ENCODE peak calls at places on chromosome 19, in five cellular contexts. One of them, this sample, is unnamed.

GRCh38 chr19:46803555-46803954 is 15.2 kb upstream of the SLC1A5 start:
- DNase-seq in GM23338: no peak
- DNase-seq in PC-9: no peak
- DNase-seq in PC-3: no peak
- DNase-seq in neural progenitor cell: no peak
- DNase-seq in this sample: no peak

GRCh38 chr19:45785097-45785496 is 2.8 kb upstream of the DMPK start:
- DNase-seq in neural progenitor cell: no peak
- DNase-seq in GM23338: no peak
- DNase-seq in PC-9: no peak
- DNase-seq in PC-3: no peak
- DNase-seq in this sample: no peak

GRCh38 chr19:5372572-5373200 is 32.1 kb upstream of the PTPRS start:
- DNase-seq in PC-9: no peak
- DNase-seq in PC-3: no peak
- DNase-seq in neural progenitor cell: no peak
- DNase-seq in GM23338: no peak
- DNase-seq in this sample: no peak

GRCh38 chr19:44142014-44142523 is 715 bp downstream of the ZNF234 start:
- DNase-seq in PC-9: no peak
- DNase-seq in PC-3: peak; percentile 3
- DNase-seq in neural progenitor cell: peak; percentile 18
- DNase-seq in GM23338: no peak
- DNase-seq in this sample: peak; percentile 17

GRCh38 chr19:54209058-54209747 is 8.5 kb downstream of the RPS9 start:
- DNase-seq in neural progenitor cell: no peak
- DNase-seq in GM23338: peak; percentile 52
- DNase-seq in PC-9: peak; percentile 53
- DNase-seq in PC-3: peak; percentile 26
- DNase-seq in this sample: no peak

GRCh38 chr19:16075430-16076153 is 703 bp upstream of the TPM4 start:
- DNase-seq in PC-3: no peak
- DNase-seq in GM23338: no peak
- DNase-seq in PC-9: no peak
- DNase-seq in neural progenitor cell: peak; percentile 11
- DNase-seq in this sample: no peak

GRCh38 chr19:4506449-4507149 is 11.7 kb downstream of the PLIN4 start:
- DNase-seq in neural progenitor cell: no peak
- DNase-seq in PC-3: peak; percentile 70
- DNase-seq in PC-9: no peak
- DNase-seq in GM23338: no peak
- DNase-seq in this sample: no peak

GRCh38 chr19:31676271-31677004 is 327.2 kb upstream of the TSHZ3 start:
- DNase-seq in PC-3: no peak
- DNase-seq in PC-9: no peak
- DNase-seq in neural progenitor cell: peak; percentile 46
- DNase-seq in GM23338: peak; percentile 71
- DNase-seq in this sample: no peak

GRCh38 chr19:29624489-29625210 is 18.6 kb downstream of the POP4 start:
- DNase-seq in neural progenitor cell: no peak
- DNase-seq in PC-9: no peak
- DNase-seq in PC-3: no peak
- DNase-seq in GM23338: peak; percentile 39
- DNase-seq in this sample: peak; percentile 12

GRCh38 chr19:46955114-46955812 is 64.4 kb upstream of the NPAS1 start:
- DNase-seq in PC-9: peak; percentile 58
- DNase-seq in GM23338: no peak
- DNase-seq in PC-3: peak; percentile 58
- DNase-seq in neural progenitor cell: no peak
- DNase-seq in this sample: peak; percentile 40

GRCh38 chr19:47075941-47076340 is 27.5 kb upstream of the TMEM160 start:
- DNase-seq in neural progenitor cell: no peak
- DNase-seq in GM23338: no peak
- DNase-seq in PC-3: no peak
- DNase-seq in PC-9: no peak
- DNase-seq in this sample: no peak

GRCh38 chr19:36009220-36009619 is 607 bp upstream of the SYNE4 start:
- DNase-seq in neural progenitor cell: peak; percentile 84
- DNase-seq in PC-9: no peak
- DNase-seq in GM23338: peak; percentile 82
- DNase-seq in PC-3: peak; percentile 56
- DNase-seq in this sample: peak; percentile 65

GRCh38 chr19:51698296-51698695 is 5.2 kb downstream of the SPACA6 start:
- DNase-seq in GM23338: no peak
- DNase-seq in neural progenitor cell: no peak
- DNase-seq in PC-9: no peak
- DNase-seq in PC-3: no peak
- DNase-seq in this sample: no peak

GRCh38 chr19:19447536-19448237 is 42.2 kb downstream of the GATAD2A start:
- DNase-seq in PC-9: no peak
- DNase-seq in GM23338: no peak
- DNase-seq in neural progenitor cell: no peak
- DNase-seq in PC-3: no peak
- DNase-seq in this sample: no peak
- H3K4me3 ChIP-seq in PC-9: no peak overlapping the region
- H3K4me3 ChIP-seq in GM23338: no peak overlapping the region
- H3K4me3 ChIP-seq in neural progenitor cell: no peak overlapping the region
- H3K4me3 ChIP-seq in PC-3: no peak overlapping the region
- H3K4me3 ChIP-seq in this sample: no peak overlapping the region

GRCh38 chr19:9881720-9882119 is 46.6 kb downstream of the PIN1 start:
- DNase-seq in PC-9: peak; percentile 41
- DNase-seq in neural progenitor cell: no peak
- DNase-seq in PC-3: peak; percentile 58
- DNase-seq in GM23338: no peak
- DNase-seq in this sample: no peak
- TF ChIP-seq EZH2 in PC-9: no peak
- TF ChIP-seq EZH2 in neural progenitor cell: no peak
- TF ChIP-seq EZH2 in PC-3: no peak
- TF ChIP-seq EZH2 in GM23338: no peak
- TF ChIP-seq EZH2 in this sample: no peak

DNA sequence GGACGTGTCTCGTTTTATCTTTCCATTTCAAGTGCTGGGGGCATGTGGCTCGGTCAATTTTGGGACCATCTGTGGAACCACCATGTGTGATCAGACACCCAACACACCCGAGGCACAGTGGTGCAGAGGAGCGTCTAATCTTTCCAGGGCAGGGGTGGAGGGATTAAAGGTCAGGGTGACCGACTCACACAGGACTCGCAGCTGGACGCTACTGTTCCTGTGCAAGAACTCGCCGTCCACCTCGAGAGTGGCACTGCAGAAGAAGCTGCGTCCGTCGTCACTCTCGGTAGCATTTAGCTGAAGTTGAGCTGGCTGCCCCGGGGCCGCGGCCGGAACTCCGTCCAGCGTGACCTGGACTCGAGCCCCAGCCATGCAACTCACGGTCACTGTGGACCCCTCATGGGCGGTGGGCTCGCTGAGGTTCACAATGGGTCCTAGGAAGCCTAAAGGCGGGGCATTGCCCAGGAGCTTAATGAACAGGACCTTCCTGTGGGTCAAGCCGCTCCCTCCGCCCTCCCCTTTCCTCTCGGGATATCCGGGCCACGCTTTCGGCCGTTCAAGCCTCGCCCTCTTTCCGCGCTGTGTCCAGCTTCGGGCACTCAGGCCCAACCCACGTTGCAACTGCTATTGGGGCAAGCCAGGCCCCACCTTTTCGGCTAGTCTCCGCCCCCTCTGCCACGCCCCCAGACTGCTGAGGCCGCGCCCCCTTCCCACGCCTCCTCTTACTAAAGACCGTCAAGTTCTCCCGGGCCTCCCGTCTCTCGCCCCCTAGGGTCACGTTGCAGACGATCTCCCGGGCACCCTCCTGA is 1.2 kb upstream of the RAVER1 start:
- DNase-seq in neural progenitor cell: peak; percentile 93
- DNase-seq in GM23338: peak; percentile 95
- DNase-seq in PC-3: peak; percentile 99
- DNase-seq in PC-9: peak; percentile 94
- DNase-seq in this sample: peak; percentile 89
- TF ChIP-seq CTCF in neural progenitor cell: peak; percentile 24
- TF ChIP-seq CTCF in GM23338: no peak
- TF ChIP-seq CTCF in PC-3: no peak
- TF ChIP-seq CTCF in PC-9: no peak
- TF ChIP-seq CTCF in this sample: peak; percentile 35

DNA sequence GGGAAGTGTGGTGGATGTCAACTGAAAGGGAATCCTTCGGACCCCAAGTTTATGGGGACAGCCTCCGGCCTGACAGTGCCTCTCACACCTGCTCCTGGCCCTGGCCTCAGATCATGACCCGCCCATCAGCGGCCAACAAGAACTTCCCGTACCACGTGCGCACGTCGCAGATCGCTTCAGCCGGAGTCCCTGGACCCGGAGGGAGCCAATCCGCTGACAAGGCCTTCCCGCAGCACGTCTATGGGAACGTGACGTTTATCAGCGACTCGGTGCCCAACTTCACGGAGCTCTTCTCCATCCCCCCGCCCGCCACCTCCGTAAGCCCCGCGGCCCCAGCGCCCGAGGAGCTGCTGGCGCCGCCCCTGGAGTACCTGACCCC is 2.0 kb upstream of the MEGF8 start:
- DNase-seq in PC-3: no peak
- DNase-seq in PC-9: no peak
- DNase-seq in neural progenitor cell: peak; percentile 64
- DNase-seq in GM23338: peak; percentile 90
- DNase-seq in this sample: no peak
- H3K4me3 ChIP-seq in PC-3: no peak overlapping the region
- H3K4me3 ChIP-seq in PC-9: no peak overlapping the region
- H3K4me3 ChIP-seq in neural progenitor cell: peak overlapping the region; percentile 41
- H3K4me3 ChIP-seq in GM23338: peak overlapping the region; percentile 55
- H3K4me3 ChIP-seq in this sample: no peak overlapping the region

DNA sequence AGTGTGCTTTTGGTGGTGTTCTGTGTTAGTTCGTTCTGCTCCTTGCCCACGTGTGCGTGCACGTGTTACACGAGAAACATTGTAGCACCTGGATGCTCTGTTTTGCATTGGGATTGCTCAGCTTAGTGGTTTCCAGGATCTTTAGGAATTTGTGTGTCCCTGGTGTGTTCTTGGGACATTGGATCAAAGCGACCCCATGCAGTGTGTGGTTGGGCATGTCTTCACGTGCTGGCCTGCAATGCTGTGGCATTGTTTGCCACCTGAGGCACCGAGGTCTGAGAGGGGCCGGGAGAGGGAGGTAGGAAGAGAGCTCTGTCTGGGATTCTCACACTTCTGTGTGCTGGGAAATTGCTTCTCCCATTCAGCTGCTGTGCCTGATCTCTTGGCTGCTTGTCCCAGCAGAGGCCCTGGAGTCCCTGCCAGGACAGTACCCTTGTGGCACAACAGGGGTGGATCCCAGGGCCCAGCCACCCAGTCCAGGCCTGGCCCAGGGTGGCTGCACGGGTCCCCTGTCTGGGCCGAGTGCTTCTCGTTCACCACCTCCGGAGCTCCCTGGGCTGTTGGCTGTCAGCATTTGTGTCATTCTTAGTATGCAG is 11.3 kb downstream of the PLEKHJ1 start:
- DNase-seq in GM23338: no peak
- DNase-seq in PC-9: no peak
- DNase-seq in neural progenitor cell: no peak
- DNase-seq in PC-3: no peak
- DNase-seq in this sample: no peak
- TF ChIP-seq EZH2 in GM23338: no peak
- TF ChIP-seq EZH2 in PC-9: no peak
- TF ChIP-seq EZH2 in neural progenitor cell: no peak
- TF ChIP-seq EZH2 in PC-3: no peak
- TF ChIP-seq EZH2 in this sample: no peak

GRCh38 chr19:40805258-40805868 is 6.4 kb downstream of the EGLN2 start:
- DNase-seq in PC-3: no peak
- DNase-seq in GM23338: no peak
- DNase-seq in PC-9: no peak
- DNase-seq in neural progenitor cell: no peak
- DNase-seq in this sample: no peak

GRCh38 chr19:40803857-40804782 is 5.1 kb downstream of the EGLN2 start:
- DNase-seq in PC-9: no peak
- DNase-seq in PC-3: peak; percentile 10
- DNase-seq in neural progenitor cell: no peak
- DNase-seq in GM23338: peak; percentile 56
- DNase-seq in this sample: no peak

GRCh38 chr19:40806385-40807146 is 7.6 kb downstream of the EGLN2 start:
- DNase-seq in GM23338: peak; percentile 100
- DNase-seq in PC-9: no peak
- DNase-seq in PC-3: no peak
- DNase-seq in neural progenitor cell: peak; percentile 97
- DNase-seq in this sample: peak; percentile 99

GRCh38 chr19:40803170-40803856 is 4.3 kb downstream of the EGLN2 start:
- DNase-seq in GM23338: no peak
- DNase-seq in PC-3: no peak
- DNase-seq in PC-9: no peak
- DNase-seq in neural progenitor cell: no peak
- DNase-seq in this sample: no peak

DNA sequence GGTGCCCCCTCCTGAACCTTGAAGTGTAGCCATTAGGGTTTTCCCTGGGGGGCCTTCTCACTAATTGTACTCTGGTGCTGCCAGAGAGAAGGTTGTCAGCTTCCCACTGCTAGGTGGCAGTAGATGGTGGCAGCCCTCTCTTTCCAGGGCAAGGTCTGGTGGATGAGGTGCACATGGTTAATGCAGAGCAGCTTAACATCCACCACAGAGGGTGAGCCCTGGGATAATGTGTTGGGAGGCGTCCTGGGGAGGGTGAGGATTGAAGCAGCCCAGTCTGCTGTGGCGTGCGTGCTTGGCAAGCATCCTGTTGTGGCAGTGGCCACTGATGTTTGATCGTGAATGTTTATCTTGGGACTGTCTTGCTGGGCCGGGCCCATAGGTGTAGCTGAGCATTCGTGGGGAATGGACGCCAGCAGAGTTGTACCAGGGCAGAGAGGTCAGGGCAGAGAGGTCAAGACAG is 5.8 kb downstream of the EGLN2 start:
- DNase-seq in PC-9: no peak
- DNase-seq in PC-3: no peak
- DNase-seq in neural progenitor cell: no peak
- DNase-seq in GM23338: no peak
- DNase-seq in this sample: no peak
- TF ChIP-seq CTCF in PC-9: no peak
- TF ChIP-seq CTCF in PC-3: peak; percentile 22
- TF ChIP-seq CTCF in neural progenitor cell: peak; percentile 10
- TF ChIP-seq CTCF in GM23338: no peak
- TF ChIP-seq CTCF in this sample: peak; percentile 24

DNA sequence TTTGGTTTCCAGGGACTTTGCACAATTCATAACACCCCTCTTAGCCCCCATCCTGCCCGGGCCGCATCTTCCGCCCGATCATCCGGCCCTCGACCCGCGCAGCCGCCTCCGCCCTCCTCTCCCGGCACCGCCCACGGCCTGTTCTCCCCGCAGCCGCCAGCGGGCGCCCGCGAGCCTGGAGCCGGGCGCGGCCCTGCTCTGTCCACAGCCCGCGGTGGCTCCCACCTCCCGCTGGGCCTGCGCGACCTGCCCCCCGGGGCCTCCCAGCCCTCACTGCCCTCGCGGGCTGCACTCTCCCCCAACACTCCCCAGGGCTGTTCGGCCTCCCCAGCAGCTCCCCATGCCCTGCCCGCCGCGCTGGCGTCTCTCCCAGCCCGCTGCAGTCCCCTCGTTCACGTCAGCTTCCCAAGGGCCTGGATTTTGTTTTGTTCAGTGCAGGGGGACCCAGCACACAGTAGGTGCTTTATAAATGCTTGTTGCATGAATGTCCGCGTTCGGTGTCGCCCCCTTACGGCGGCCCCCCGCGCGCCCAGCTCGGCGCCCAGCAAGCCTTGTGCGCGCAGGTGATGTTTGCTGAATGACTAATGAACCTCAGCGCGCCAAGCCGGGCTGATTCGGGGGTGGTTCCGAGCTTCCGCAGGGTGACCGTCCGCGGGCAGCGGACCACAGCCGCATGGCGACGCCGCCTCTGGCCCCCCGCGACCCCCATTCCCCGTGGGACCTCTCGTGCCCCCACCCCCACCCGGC is 4.6 kb upstream of the APC2 start:
- DNase-seq in PC-9: peak; percentile 40
- DNase-seq in GM23338: peak; percentile 79
- DNase-seq in PC-3: peak; percentile 74
- DNase-seq in neural progenitor cell: peak; percentile 82
- DNase-seq in this sample: peak; percentile 72
- H3K4me3 ChIP-seq in PC-9: peak overlapping the region; percentile 51
- H3K4me3 ChIP-seq in GM23338: peak overlapping the region; percentile 83
- H3K4me3 ChIP-seq in PC-3: peak overlapping the region; percentile 63
- H3K4me3 ChIP-seq in neural progenitor cell: peak overlapping the region; percentile 49
- H3K4me3 ChIP-seq in this sample: peak overlapping the region; percentile 56